ENCODE peak calls at places on chromosomes 12 and 14, in seven cellular contexts. P is Peyer's patch, N is esophagus squamous epithelium, B is A549, T is gastrocnemius medialis, K is body of pancreas, I is thyroid gland. L is an unnamed sample.

GRCh38 chr12:60832300-60832699 is 1236.5 kb downstream of the SLC16A7 start:
- DNase-seq in P (no peak), N (no peak), B (no peak), T (no peak), K (no peak), I (no peak), L (no peak)

GRCh38 chr14:35766700-35767082 is 42.4 kb downstream of the RALGAPA1 start:
- DNase-seq in P (no peak), N (no peak), B (no peak), T (no peak), K (no peak), I (no peak), L (no peak)

GRCh38 chr14:57549165-57549564 is 55.5 kb upstream of the CCDC198 start:
- DNase-seq in P (no peak), N (no peak), B (no peak), T (no peak), K (no peak), I (no peak), L (no peak)

GRCh38 chr14:87617079-87617478 is 375.9 kb downstream of the GALC start:
- DNase-seq in P (no peak), N (no peak), B (no peak), T (no peak), K (no peak), I (no peak), L (no peak)

GRCh38 chr12:71447691-71448660 is 8.4 kb downstream of the LGR5 start:
- DNase-seq in P (no peak), N (no peak), B (no peak), T (no peak), K (no peak), I (no peak), L (no peak)

GRCh38 chr12:51244269-51244668 is 5.6 kb downstream of the DAZAP2 start:
- DNase-seq in P (no peak), N (no peak), B (no peak), T (no peak), K (no peak), I (no peak), L (no peak)

GRCh38 chr14:99389171-99389826 is 91.4 kb downstream of the SETD3 start:
- DNase-seq in P (no peak), N (no peak), B (peak; percentile 79), T (no peak), K (peak; percentile 69), I (peak; percentile 56), L (peak; percentile 84)

GRCh38 chr12:52585001-52585400 is 11.4 kb upstream of the KRT74 start:
- DNase-seq in P (no peak), N (no peak), B (no peak), T (no peak), K (no peak), I (no peak), L (no peak)

GRCh38 chr12:29614926-29615325 is 117.4 kb upstream of the OVCH1 start:
- DNase-seq in P (no peak), N (no peak), B (no peak), T (no peak), K (no peak), I (no peak), L (no peak)

GRCh38 chr12:93793983-93794382 is 116.8 kb downstream of the CRADD start:
- DNase-seq in P (no peak), N (no peak), B (no peak), T (no peak), K (no peak), I (no peak), L (no peak)

GRCh38 chr12:130436741-130437501 is 99.2 kb downstream of the PIWIL1 start:
- DNase-seq in P (no peak), N (no peak), B (no peak), T (no peak), K (no peak), I (no peak), L (no peak)
- TF ChIP-seq POLR2A in P (no peak), N (no peak), B (no peak), T (no peak), K (no peak), I (no peak), L (no peak)

DNA sequence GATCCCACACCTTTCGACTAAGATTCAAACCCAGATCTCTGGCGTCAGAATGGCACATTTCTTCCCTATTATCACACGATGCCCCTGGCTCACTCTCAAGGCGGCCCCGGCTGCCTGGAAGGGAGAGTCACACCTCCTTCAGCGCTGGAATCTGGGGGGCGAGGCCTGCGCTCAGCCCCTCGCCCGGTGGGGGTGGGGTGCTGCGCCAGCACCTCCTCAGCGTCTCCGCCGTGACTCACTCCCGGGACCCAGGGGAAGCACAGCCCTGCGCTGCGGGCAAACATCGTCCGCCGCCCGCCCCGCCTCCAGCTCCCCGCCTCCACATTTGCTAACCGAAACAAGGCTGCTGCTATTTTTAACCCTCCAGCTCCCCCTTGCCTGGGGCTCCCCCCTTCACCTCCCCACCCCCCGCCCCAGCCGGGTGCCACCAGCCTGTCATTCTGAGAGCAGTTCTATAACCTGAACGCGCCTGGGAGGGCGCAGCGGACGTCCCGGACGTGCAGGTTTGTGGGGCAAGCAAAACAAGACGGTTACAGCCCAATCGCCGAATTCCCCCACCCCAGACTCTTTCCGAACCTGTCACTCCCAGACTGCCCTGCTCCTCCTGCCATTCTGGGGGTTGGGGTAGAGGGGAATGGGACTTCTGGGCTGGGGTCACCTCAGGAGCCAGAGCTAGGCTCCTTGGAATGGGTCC is 6.8 kb downstream of the HDAC7 start:
- DNase-seq in P (peak; percentile 91), N (no peak), B (peak; percentile 85), T (peak; percentile 77), K (peak; percentile 78), I (peak; percentile 94), L (peak; percentile 88)
- TF ChIP-seq POLR2A in P (no peak), N (no peak), B (no peak), T (peak; percentile 62), K (peak; percentile 19), I (peak; percentile 49), L (no peak)

GRCh38 chr12:3076730-3077571 is at the start of gene TSPAN9:
- DNase-seq in P (peak; percentile 63), N (no peak), B (peak; percentile 83), T (peak; percentile 46), K (peak; percentile 90), I (peak; percentile 92), L (peak; percentile 94)
- TF ChIP-seq POLR2A in P (peak; percentile 18), N (no peak), B (peak; percentile 89), T (peak; percentile 71), K (peak; percentile 69), I (peak; percentile 80), L (no peak)

GRCh38 chr14:73851567-73852382 is at the start of gene PTGR2:
- DNase-seq in P (peak; percentile 89), N (peak; percentile 38), B (peak; percentile 99), T (peak; percentile 88), K (peak; percentile 96), I (peak; percentile 98), L (peak; percentile 96)
- TF ChIP-seq POLR2A in P (peak; percentile 75), N (peak; percentile 16), B (peak; percentile 83), T (peak; percentile 68), K (peak; percentile 71), I (peak; percentile 88), L (no peak)

GRCh38 chr14:104767634-104767918 is 14.6 kb downstream of the SIVA1 start:
- DNase-seq in P (no peak), N (no peak), B (no peak), T (no peak), K (no peak), I (no peak), L (no peak)

GRCh38 chr14:104770072-104770579 is 17.2 kb downstream of the SIVA1 start:
- DNase-seq in P (no peak), N (no peak), B (no peak), T (no peak), K (no peak), I (no peak), L (no peak)

GRCh38 chr14:104769324-104770071 is 16.6 kb downstream of the SIVA1 start:
- DNase-seq in P (no peak), N (no peak), B (no peak), T (no peak), K (no peak), I (no peak), L (no peak)

GRCh38 chr14:104766863-104767633 is 14.1 kb downstream of the SIVA1 start:
- DNase-seq in P (no peak), N (no peak), B (no peak), T (no peak), K (no peak), I (no peak), L (no peak)

DNA sequence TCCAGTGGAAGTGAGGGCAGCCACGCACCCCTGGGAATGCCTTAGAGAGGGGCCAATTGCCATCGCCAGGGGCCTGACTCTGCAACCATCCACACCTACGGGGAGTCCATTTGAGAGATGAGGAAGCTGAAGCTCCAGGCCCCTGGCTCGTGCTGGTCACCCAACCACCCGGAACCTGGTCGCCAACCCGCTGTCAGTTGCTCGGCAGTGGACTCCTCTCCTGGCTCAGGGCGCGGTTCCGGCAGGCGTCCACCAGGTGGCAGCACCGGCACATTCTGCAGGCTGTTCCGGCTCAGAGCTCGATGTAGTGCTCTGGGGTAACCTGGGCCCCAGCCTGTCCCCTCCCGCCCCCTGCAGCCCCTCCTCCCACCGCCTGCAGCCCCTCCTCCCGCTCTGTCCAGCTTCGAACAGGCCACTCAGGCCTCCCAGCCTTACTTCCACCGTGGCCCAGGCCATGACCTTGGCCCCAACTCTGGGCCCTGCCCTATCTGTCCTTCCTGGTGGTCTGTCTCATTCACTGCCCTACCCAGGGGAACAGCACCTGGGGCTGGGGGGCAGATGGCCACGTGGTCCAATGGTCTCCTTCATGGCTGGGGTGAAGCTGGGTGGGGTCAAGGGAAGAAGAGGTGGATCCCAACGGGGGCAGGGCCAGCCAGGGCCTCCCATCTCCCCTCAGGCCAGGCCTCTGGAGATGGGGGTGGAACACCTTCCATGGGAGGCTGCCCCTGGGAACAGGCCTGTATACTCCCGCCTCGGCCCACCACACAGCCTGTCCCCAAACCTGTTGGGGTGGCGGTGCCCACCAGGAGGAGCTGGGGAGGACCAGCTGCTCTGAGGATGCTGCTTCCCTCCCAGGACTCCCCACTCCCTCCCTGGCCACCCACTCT is 15.7 kb downstream of the SIVA1 start:
- DNase-seq in P (peak; percentile 89), N (peak; percentile 50), B (peak; percentile 74), T (peak; percentile 71), K (peak; percentile 94), I (peak; percentile 90), L (peak; percentile 98)
- TF ChIP-seq POLR2A in P (no peak), N (no peak), B (no peak), T (no peak), K (no peak), I (peak; percentile 3), L (no peak)

DNA sequence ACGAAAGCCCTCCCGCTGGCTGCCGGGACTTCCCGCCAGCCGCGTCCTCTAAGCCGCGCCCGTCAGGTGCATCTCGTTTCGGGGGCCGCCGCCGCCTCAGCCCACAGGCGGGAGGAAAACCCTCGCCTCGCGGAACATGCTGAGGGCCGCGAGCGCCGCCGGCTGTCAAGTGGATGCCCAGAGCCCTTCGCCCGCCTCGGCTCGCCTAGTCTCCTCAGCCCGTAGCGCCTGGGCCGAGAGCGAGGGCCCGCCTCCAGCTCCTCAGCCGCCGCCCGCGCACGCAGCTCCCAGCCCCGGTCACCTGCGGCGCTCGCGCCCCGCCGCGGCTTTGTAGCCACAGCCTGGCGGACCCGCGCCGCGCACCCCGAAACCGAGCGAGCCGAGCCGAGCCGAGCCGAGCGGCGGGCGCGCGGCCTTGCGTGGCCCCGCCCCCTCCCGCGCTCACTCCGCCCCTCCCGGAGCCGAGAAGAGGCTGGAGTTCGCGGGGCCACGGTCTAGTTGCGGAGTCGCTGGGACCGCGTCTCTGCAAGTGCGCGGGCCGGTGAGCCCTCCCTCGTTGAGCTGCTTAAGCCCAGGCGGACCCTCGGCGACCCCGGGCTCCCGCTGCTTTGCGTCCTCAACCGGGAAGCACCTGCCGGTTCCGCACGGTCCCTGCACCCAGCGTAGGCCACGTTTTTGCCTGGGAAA is at the start of gene EML5:
- DNase-seq in P (peak; percentile 78), N (peak; percentile 55), B (peak; percentile 54), T (peak; percentile 12), K (peak; percentile 94), I (peak; percentile 93), L (peak; percentile 94)
- TF ChIP-seq POLR2A in P (peak; percentile 9), N (no peak), B (peak; percentile 46), T (no peak), K (peak; percentile 51), I (peak; percentile 83), L (no peak)